ENCODE peak calls at places on chromosomes 7 and 10, in nine cellular contexts. One of them, this sample, is unnamed.

GRCh38 chr10:6141296-6142151 is 52.7 kb downstream of the RBM17 start:
- DNase-seq in CD4-positive, alpha-beta T cell: no peak
- DNase-seq in endodermal cell: no peak
- DNase-seq in A549: peak
- DNase-seq in HCT116: no peak
- DNase-seq in NCI-H82: peak
- DNase-seq in hepatic stellate cell: peak
- DNase-seq in naive B cell: no peak
- DNase-seq in stimulated activated effector memory CD8-positive, alpha-beta T cell treated with anti-CD3 and anti-CD28 coated beads, Interleukin-12 subunit alpha, Interleukin-12 subunit beta, amount 100 ng/mL, for 72 hours: no peak
- DNase-seq in this sample: no peak

GRCh38 chr10:27742926-27743735 is 2.5 kb downstream of the MKX start:
- DNase-seq in CD4-positive, alpha-beta T cell: no peak
- DNase-seq in endodermal cell: peak
- DNase-seq in A549: no peak
- DNase-seq in HCT116: no peak
- DNase-seq in NCI-H82: peak
- DNase-seq in hepatic stellate cell: no peak
- DNase-seq in naive B cell: peak
- DNase-seq in stimulated activated effector memory CD8-positive, alpha-beta T cell treated with anti-CD3 and anti-CD28 coated beads, Interleukin-12 subunit alpha, Interleukin-12 subunit beta, amount 100 ng/mL, for 72 hours: peak
- DNase-seq in this sample: peak

GRCh38 chr7:137331378-137331777 is 12.2 kb downstream of the PTN start:
- DNase-seq in CD4-positive, alpha-beta T cell: no peak
- DNase-seq in endodermal cell: no peak
- DNase-seq in A549: no peak
- DNase-seq in HCT116: no peak
- DNase-seq in NCI-H82: no peak
- DNase-seq in hepatic stellate cell: no peak
- DNase-seq in naive B cell: no peak
- DNase-seq in stimulated activated effector memory CD8-positive, alpha-beta T cell treated with anti-CD3 and anti-CD28 coated beads, Interleukin-12 subunit alpha, Interleukin-12 subunit beta, amount 100 ng/mL, for 72 hours: no peak
- DNase-seq in this sample: no peak

GRCh38 chr10:80530251-80530650 is 7.5 kb upstream of the SH2D4B start:
- DNase-seq in CD4-positive, alpha-beta T cell: peak
- DNase-seq in endodermal cell: peak
- DNase-seq in A549: peak
- DNase-seq in HCT116: peak
- DNase-seq in NCI-H82: peak
- DNase-seq in hepatic stellate cell: peak
- DNase-seq in naive B cell: no peak
- DNase-seq in stimulated activated effector memory CD8-positive, alpha-beta T cell treated with anti-CD3 and anti-CD28 coated beads, Interleukin-12 subunit alpha, Interleukin-12 subunit beta, amount 100 ng/mL, for 72 hours: peak
- DNase-seq in this sample: no peak

GRCh38 chr7:150466477-150466876 is 16.0 kb downstream of the GIMAP8 start:
- DNase-seq in CD4-positive, alpha-beta T cell: no peak
- DNase-seq in endodermal cell: no peak
- DNase-seq in A549: no peak
- DNase-seq in HCT116: no peak
- DNase-seq in NCI-H82: no peak
- DNase-seq in hepatic stellate cell: no peak
- DNase-seq in naive B cell: no peak
- DNase-seq in stimulated activated effector memory CD8-positive, alpha-beta T cell treated with anti-CD3 and anti-CD28 coated beads, Interleukin-12 subunit alpha, Interleukin-12 subunit beta, amount 100 ng/mL, for 72 hours: no peak
- DNase-seq in this sample: no peak

GRCh38 chr7:32890010-32890552 is 1.5 kb downstream of the KBTBD2 start:
- DNase-seq in CD4-positive, alpha-beta T cell: no peak
- DNase-seq in endodermal cell: no peak
- DNase-seq in A549: no peak
- DNase-seq in HCT116: no peak
- DNase-seq in NCI-H82: peak
- DNase-seq in hepatic stellate cell: peak
- DNase-seq in naive B cell: no peak
- DNase-seq in stimulated activated effector memory CD8-positive, alpha-beta T cell treated with anti-CD3 and anti-CD28 coated beads, Interleukin-12 subunit alpha, Interleukin-12 subunit beta, amount 100 ng/mL, for 72 hours: no peak
- DNase-seq in this sample: no peak

GRCh38 chr7:151745090-151745638 is 131.8 kb downstream of the PRKAG2 start:
- DNase-seq in CD4-positive, alpha-beta T cell: no peak
- DNase-seq in endodermal cell: peak
- DNase-seq in A549: peak
- DNase-seq in HCT116: peak
- DNase-seq in NCI-H82: no peak
- DNase-seq in hepatic stellate cell: peak
- DNase-seq in naive B cell: no peak
- DNase-seq in stimulated activated effector memory CD8-positive, alpha-beta T cell treated with anti-CD3 and anti-CD28 coated beads, Interleukin-12 subunit alpha, Interleukin-12 subunit beta, amount 100 ng/mL, for 72 hours: peak
- DNase-seq in this sample: no peak

GRCh38 chr7:2971914-2972530 is 71.6 kb downstream of the CARD11 start:
- DNase-seq in CD4-positive, alpha-beta T cell: no peak
- DNase-seq in endodermal cell: peak
- DNase-seq in A549: no peak
- DNase-seq in HCT116: no peak
- DNase-seq in NCI-H82: no peak
- DNase-seq in hepatic stellate cell: no peak
- DNase-seq in naive B cell: peak
- DNase-seq in stimulated activated effector memory CD8-positive, alpha-beta T cell treated with anti-CD3 and anti-CD28 coated beads, Interleukin-12 subunit alpha, Interleukin-12 subunit beta, amount 100 ng/mL, for 72 hours: no peak
- DNase-seq in this sample: no peak

GRCh38 chr10:45371555-45371954 is 2.5 kb upstream of the ALOX5 start:
- DNase-seq in CD4-positive, alpha-beta T cell: no peak
- DNase-seq in endodermal cell: no peak
- DNase-seq in A549: no peak
- DNase-seq in HCT116: no peak
- DNase-seq in NCI-H82: no peak
- DNase-seq in hepatic stellate cell: no peak
- DNase-seq in naive B cell: peak
- DNase-seq in stimulated activated effector memory CD8-positive, alpha-beta T cell treated with anti-CD3 and anti-CD28 coated beads, Interleukin-12 subunit alpha, Interleukin-12 subunit beta, amount 100 ng/mL, for 72 hours: no peak
- DNase-seq in this sample: no peak

GRCh38 chr10:125397608-125398007 is 237.2 kb upstream of the CTBP2 start:
- DNase-seq in CD4-positive, alpha-beta T cell: no peak
- DNase-seq in endodermal cell: no peak
- DNase-seq in A549: no peak
- DNase-seq in HCT116: no peak
- DNase-seq in NCI-H82: no peak
- DNase-seq in hepatic stellate cell: no peak
- DNase-seq in naive B cell: no peak
- DNase-seq in stimulated activated effector memory CD8-positive, alpha-beta T cell treated with anti-CD3 and anti-CD28 coated beads, Interleukin-12 subunit alpha, Interleukin-12 subunit beta, amount 100 ng/mL, for 72 hours: no peak
- DNase-seq in this sample: no peak

GRCh38 chr10:80318742-80319141 is 29.3 kb upstream of the MAT1A start:
- DNase-seq in CD4-positive, alpha-beta T cell: no peak
- DNase-seq in endodermal cell: no peak
- DNase-seq in A549: no peak
- DNase-seq in HCT116: no peak
- DNase-seq in NCI-H82: no peak
- DNase-seq in hepatic stellate cell: no peak
- DNase-seq in naive B cell: no peak
- DNase-seq in stimulated activated effector memory CD8-positive, alpha-beta T cell treated with anti-CD3 and anti-CD28 coated beads, Interleukin-12 subunit alpha, Interleukin-12 subunit beta, amount 100 ng/mL, for 72 hours: no peak
- DNase-seq in this sample: no peak

GRCh38 chr10:66926841-66927240 is 1.0 kb downstream of the LRRTM3 start:
- DNase-seq in CD4-positive, alpha-beta T cell: no peak
- DNase-seq in endodermal cell: no peak
- DNase-seq in A549: no peak
- DNase-seq in HCT116: no peak
- DNase-seq in NCI-H82: no peak
- DNase-seq in hepatic stellate cell: no peak
- DNase-seq in naive B cell: no peak
- DNase-seq in stimulated activated effector memory CD8-positive, alpha-beta T cell treated with anti-CD3 and anti-CD28 coated beads, Interleukin-12 subunit alpha, Interleukin-12 subunit beta, amount 100 ng/mL, for 72 hours: no peak
- DNase-seq in this sample: no peak

GRCh38 chr7:16881809-16882208 is at the start of gene AGR3:
- DNase-seq in CD4-positive, alpha-beta T cell: no peak
- DNase-seq in endodermal cell: no peak
- DNase-seq in A549: no peak
- DNase-seq in HCT116: no peak
- DNase-seq in NCI-H82: no peak
- DNase-seq in hepatic stellate cell: no peak
- DNase-seq in naive B cell: no peak
- DNase-seq in stimulated activated effector memory CD8-positive, alpha-beta T cell treated with anti-CD3 and anti-CD28 coated beads, Interleukin-12 subunit alpha, Interleukin-12 subunit beta, amount 100 ng/mL, for 72 hours: no peak
- DNase-seq in this sample: no peak

GRCh38 chr7:525740-526139 is 6.1 kb upstream of the PDGFA start:
- DNase-seq in CD4-positive, alpha-beta T cell: no peak
- DNase-seq in endodermal cell: no peak
- DNase-seq in A549: no peak
- DNase-seq in HCT116: no peak
- DNase-seq in NCI-H82: no peak
- DNase-seq in hepatic stellate cell: no peak
- DNase-seq in naive B cell: no peak
- DNase-seq in stimulated activated effector memory CD8-positive, alpha-beta T cell treated with anti-CD3 and anti-CD28 coated beads, Interleukin-12 subunit alpha, Interleukin-12 subunit beta, amount 100 ng/mL, for 72 hours: no peak
- DNase-seq in this sample: no peak